ENCODE peak calls at places on chromosomes 6 and 20, in nine cellular contexts. W is foreskin fibroblast, K is upper lobe of right lung, Q is GM23338, C is GM06990, G is K562, Z is omental fat pad, E is lower lobe of right lung, H is OCI-LY7. N is an unnamed sample.

GRCh38 chr6:42294759-42295158 is 77.1 kb upstream of the MRPS10 start:
- DNase-seq in Z (no peak), C (no peak), G (no peak), E (no peak), K (no peak), W (peak), H (no peak), Q (no peak), N (no peak)

GRCh38 chr20:56414842-56415765 is 3.0 kb downstream of the CASS4 start:
- DNase-seq in Q (no peak), H (no peak), E (no peak), Z (no peak), C (no peak), G (peak), W (peak), K (no peak), N (no peak)

GRCh38 chr6:152698692-152699091 is 995 bp downstream of the MYCT1 start:
- DNase-seq in W (no peak), K (no peak), Z (no peak), H (no peak), C (no peak), Q (no peak), G (no peak), E (no peak), N (no peak)

GRCh38 chr20:24063100-24063499 is 74.5 kb upstream of the GGTLC1 start:
- DNase-seq in Z (no peak), G (no peak), C (no peak), Q (no peak), W (no peak), K (no peak), H (no peak), E (no peak), N (no peak)

GRCh38 chr6:135012764-135013163 is 41.9 kb downstream of the HBS1L start:
- DNase-seq in K (no peak), W (peak), Z (no peak), Q (no peak), G (no peak), E (no peak), H (no peak), C (no peak), N (no peak)

GRCh38 chr20:43379239-43379917 is 78.3 kb upstream of the SRSF6 start:
- DNase-seq in C (no peak), K (no peak), Z (no peak), E (no peak), H (no peak), G (no peak), W (peak), Q (no peak), N (no peak)

GRCh38 chr6:72382602-72383529 is 239.0 kb upstream of the KCNQ5 start:
- DNase-seq in W (no peak), C (peak), G (no peak), Z (no peak), Q (no peak), E (no peak), K (no peak), H (peak), N (peak)

GRCh38 chr6:109002100-109002697 is 92.4 kb downstream of the SESN1 start:
- DNase-seq in Q (no peak), H (no peak), K (no peak), Z (no peak), W (peak), E (no peak), C (no peak), G (no peak), N (no peak)

GRCh38 chr6:109783245-109783990 is 92.3 kb downstream of the FIG4 start:
- DNase-seq in E (no peak), G (peak), W (peak), Z (no peak), K (no peak), Q (peak), C (no peak), H (no peak), N (no peak)

GRCh38 chr20:62549499-62550086 is 73.8 kb upstream of the GATA5 start:
- DNase-seq in C (no peak), W (no peak), Z (no peak), E (no peak), G (no peak), K (no peak), Q (peak), H (peak), N (no peak)

GRCh38 chr6:135922746-135923145 is 71.2 kb downstream of the PDE7B start:
- DNase-seq in W (peak), H (no peak), G (no peak), K (no peak), Z (no peak), E (no peak), Q (no peak), C (no peak), N (no peak)

GRCh38 chr6:149363154-149363553 is 36.9 kb upstream of the SUMO4 start:
- DNase-seq in W (no peak), H (no peak), C (no peak), G (no peak), K (no peak), E (no peak), Q (peak), Z (no peak), N (no peak)

GRCh38 chr20:62133051-62133845 is 9.9 kb downstream of the PSMA7 start:
- DNase-seq in Q (no peak), E (peak), K (peak), C (no peak), Z (no peak), G (no peak), H (no peak), W (no peak), N (no peak)

GRCh38 chr6:70225052-70225451 is 77.8 kb downstream of the COL9A1 start:
- DNase-seq in E (no peak), W (no peak), Q (no peak), H (no peak), C (no peak), K (no peak), Z (no peak), G (no peak), N (no peak)

GRCh38 chr6:120378582-120379220 is 955.6 kb downstream of the TBC1D32 start:
- DNase-seq in Q (peak), H (peak), E (no peak), K (no peak), C (no peak), Z (no peak), W (peak), G (peak), N (peak)

GRCh38 chr6:37168809-37169457 is 1.0 kb upstream of the PIM1 start:
- DNase-seq in C (no peak), K (no peak), Q (peak), W (peak), H (peak), Z (peak), G (peak), E (no peak), N (peak)

GRCh38 chr6:138956244-138956924 is 31.7 kb downstream of the REPS1 start:
- DNase-seq in E (no peak), Q (no peak), G (no peak), H (no peak), Z (no peak), K (no peak), C (no peak), W (no peak), N (no peak)

GRCh38 chr6:142566628-142567396 is 265.0 kb downstream of the ADGRG6 start:
- DNase-seq in E (no peak), Q (peak), C (peak), W (peak), H (peak), G (peak), K (no peak), Z (peak), N (peak)

GRCh38 chr6:20704325-20704724 is 170.1 kb downstream of the CDKAL1 start:
- DNase-seq in H (no peak), Q (no peak), C (no peak), G (no peak), W (no peak), K (no peak), E (no peak), Z (no peak), N (no peak)

GRCh38 chr20:38195041-38195504 is 30.0 kb upstream of the TGM2 start:
- DNase-seq in H (no peak), K (no peak), W (no peak), E (no peak), G (no peak), C (no peak), Q (no peak), Z (no peak), N (no peak)

GRCh38 chr20:13851279-13851678 is 66.5 kb downstream of the NDUFAF5 start:
- DNase-seq in G (no peak), H (no peak), K (no peak), C (no peak), E (no peak), Z (no peak), W (no peak), Q (no peak), N (no peak)

GRCh38 chr6:79646006-79646405 is 14.9 kb downstream of the SH3BGRL2 start:
- DNase-seq in H (peak), E (no peak), G (no peak), C (no peak), W (no peak), K (no peak), Q (peak), Z (no peak), N (no peak)

GRCh38 chr20:43749734-43750294 is 23.0 kb upstream of the GTSF1L start:
- DNase-seq in K (peak), C (peak), G (peak), H (peak), Z (peak), E (peak), W (peak), Q (peak), N (peak)

GRCh38 chr20:55583036-55583435 is 422.3 kb downstream of the CBLN4 start:
- DNase-seq in Q (no peak), H (no peak), C (no peak), W (no peak), G (no peak), K (no peak), E (no peak), Z (no peak), N (no peak)

GRCh38 chr6:151630387-151630786 is 136.6 kb downstream of the CCDC170 start:
- DNase-seq in H (no peak), K (no peak), E (no peak), W (no peak), G (no peak), C (no peak), Z (no peak), Q (no peak), N (no peak)

GRCh38 chr20:37853823-37854375 is 49.0 kb upstream of the VSTM2L start:
- DNase-seq in K (no peak), Z (no peak), C (peak), W (no peak), Q (no peak), H (no peak), G (no peak), E (no peak), N (peak)

GRCh38 chr6:4320860-4321259 is 185.5 kb upstream of the ECI2 start:
- DNase-seq in H (no peak), W (peak), C (no peak), Q (no peak), K (no peak), G (no peak), Z (no peak), E (no peak), N (no peak)

GRCh38 chr6:159505140-159505922 is 187.7 kb downstream of the SOD2 start:
- DNase-seq in G (no peak), Q (no peak), W (no peak), K (peak), H (no peak), E (no peak), Z (no peak), C (no peak), N (no peak)

GRCh38 chr6:158131926-158132325 is 36.1 kb downstream of the SERAC1 start:
- DNase-seq in Q (peak), Z (no peak), E (no peak), G (peak), H (peak), C (no peak), W (peak), K (no peak), N (peak)

GRCh38 chr6:30556714-30556963 is 350 bp upstream of the GNL1 start:
- DNase-seq in C (no peak), E (peak), W (no peak), Q (peak), K (no peak), H (peak), G (no peak), Z (peak), N (peak)

GRCh38 chr6:154951400-154952200 is 43.5 kb upstream of the TIAM2 start:
- DNase-seq in K (no peak), Z (no peak), Q (no peak), C (peak), H (peak), G (no peak), W (no peak), E (no peak), N (peak)

GRCh38 chr6:162680367-162680766 is 47.2 kb downstream of the PRKN start:
- DNase-seq in H (no peak), E (no peak), Z (no peak), G (no peak), C (no peak), Q (no peak), K (no peak), W (no peak), N (no peak)

GRCh38 chr6:116580198-116580597 is 8.9 kb downstream of the RWDD1 start:
- DNase-seq in Z (no peak), E (no peak), G (no peak), W (no peak), Q (no peak), C (no peak), K (no peak), H (no peak), N (no peak)

GRCh38 chr6:169921853-169922779 is 170.7 kb downstream of the ERMARD start:
- DNase-seq in W (no peak), H (no peak), E (no peak), C (no peak), Z (no peak), K (no peak), G (no peak), Q (no peak), N (no peak)

GRCh38 chr6:960356-960755 is 267.4 kb upstream of the EXOC2 start:
- DNase-seq in W (peak), E (no peak), C (no peak), H (no peak), Z (no peak), K (no peak), G (no peak), Q (peak), N (no peak)

DNA sequence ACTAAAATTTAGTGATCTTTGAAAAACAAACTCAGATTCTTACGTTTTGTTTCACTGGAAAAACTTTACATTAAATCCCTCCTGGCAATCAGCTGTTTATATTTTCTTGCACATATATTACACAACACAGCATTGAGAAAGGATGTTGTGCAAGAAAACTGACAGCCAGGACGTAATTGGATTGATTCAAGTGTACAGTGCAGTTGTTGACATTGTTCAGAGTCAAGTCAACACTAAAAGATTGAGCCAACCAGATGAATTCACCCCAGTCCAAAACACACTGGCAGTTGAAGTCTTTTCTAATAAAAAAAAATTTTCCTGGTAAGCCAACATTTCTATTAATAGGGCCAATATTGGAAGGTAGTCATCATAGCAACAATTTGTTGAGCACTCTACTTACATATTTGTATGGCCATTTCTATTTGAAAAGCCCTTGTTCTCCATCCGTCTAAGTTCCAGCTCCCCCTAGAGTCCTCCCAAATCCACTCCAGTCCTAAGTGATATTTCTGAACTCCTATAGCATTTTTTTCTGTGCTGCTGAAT is 20.9 kb upstream of the VNN1 start:
- DNase-seq in H (no peak), E (no peak), K (no peak), G (no peak), C (no peak), Z (no peak), Q (peak), W (peak), N (no peak)
- TF ChIP-seq CTCF in H (peak), E (peak), K (peak), G (peak), C (peak), Z (no peak), Q (peak), W (peak), N (no peak)

GRCh38 chr6:132122176-132122575 is 171.0 kb upstream of the CCN2 start:
- DNase-seq in E (no peak), G (no peak), Z (no peak), H (no peak), C (no peak), K (no peak), W (no peak), Q (no peak), N (no peak)

GRCh38 chr6:132128424-132128823 is 177.3 kb upstream of the CCN2 start:
- DNase-seq in E (no peak), K (no peak), C (no peak), Z (no peak), G (no peak), Q (no peak), W (no peak), H (no peak), N (no peak)

GRCh38 chr6:132122871-132123270 is 171.7 kb upstream of the CCN2 start:
- DNase-seq in W (no peak), C (no peak), Z (no peak), K (no peak), Q (no peak), H (no peak), E (no peak), G (no peak), N (no peak)

GRCh38 chr6:132130530-132131298 is 179.5 kb upstream of the CCN2 start:
- DNase-seq in H (no peak), C (no peak), E (no peak), K (no peak), G (no peak), Z (no peak), Q (no peak), W (peak), N (no peak)

GRCh38 chr6:132126150-132126549 is 175.0 kb upstream of the CCN2 start:
- DNase-seq in K (no peak), Q (peak), C (no peak), G (no peak), H (no peak), Z (no peak), W (no peak), E (no peak), N (no peak)
- TF ChIP-seq CTCF in K (no peak), Q (peak), C (no peak), G (no peak), H (peak), Z (no peak), W (no peak), E (no peak), N (no peak)

GRCh38 chr6:28522594-28523557 is 2.8 kb upstream of the GPX5 start:
- DNase-seq in Z (no peak), W (no peak), G (peak), Q (peak), K (no peak), H (no peak), E (no peak), C (no peak), N (no peak)
- TF ChIP-seq CTCF in Z (no peak), W (no peak), G (no peak), Q (no peak), K (no peak), H (no peak), E (no peak), C (no peak), N (no peak)

GRCh38 chr6:113356139-113356538 is 501.0 kb upstream of the MARCKS start:
- DNase-seq in G (no peak), E (no peak), Z (no peak), Q (no peak), K (no peak), H (no peak), C (no peak), W (no peak), N (no peak)
- TF ChIP-seq CTCF in G (no peak), E (no peak), Z (no peak), Q (no peak), K (no peak), H (no peak), C (no peak), W (no peak), N (no peak)

GRCh38 chr6:26502169-26502568 is 2.1 kb downstream of the BTN1A1 start:
- DNase-seq in E (no peak), G (no peak), C (peak), Z (no peak), Q (no peak), K (no peak), W (no peak), H (peak), N (no peak)

GRCh38 chr6:26501482-26501986 is 1.4 kb downstream of the BTN1A1 start:
- DNase-seq in K (peak), Q (peak), W (peak), E (peak), H (no peak), Z (no peak), C (peak), G (no peak), N (peak)

GRCh38 chr6:26494117-26494516 is 6.0 kb upstream of the BTN1A1 start:
- DNase-seq in E (no peak), H (no peak), Z (no peak), C (no peak), G (no peak), W (no peak), K (no peak), Q (no peak), N (no peak)

GRCh38 chr6:26497610-26498009 is 2.5 kb upstream of the BTN1A1 start:
- DNase-seq in H (no peak), Q (no peak), C (no peak), E (no peak), K (no peak), Z (no peak), W (no peak), G (no peak), N (no peak)

DNA sequence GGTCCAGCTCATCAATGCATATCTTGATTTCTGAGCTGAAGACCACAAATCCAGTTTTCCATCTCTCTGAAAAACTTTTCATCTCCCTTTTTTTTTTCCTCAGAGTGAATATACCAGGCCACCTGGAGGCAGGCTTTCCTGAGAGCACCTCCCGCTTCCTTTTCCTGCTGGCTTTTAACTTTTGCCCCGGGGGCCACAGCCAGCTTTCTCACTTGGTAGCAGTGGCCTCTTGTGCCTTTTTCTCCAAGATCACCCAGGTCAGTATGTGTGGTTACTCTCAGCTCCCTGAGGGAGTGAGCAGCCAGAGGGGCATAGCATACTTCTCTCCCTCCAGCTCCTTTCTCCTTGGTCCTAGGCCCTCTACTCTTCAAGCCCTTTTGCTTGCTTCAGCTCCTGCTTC is at the start of gene BTN1A1:
- DNase-seq in H (no peak), K (no peak), Q (peak), Z (no peak), G (no peak), E (no peak), C (no peak), W (no peak), N (no peak)
- TF ChIP-seq CTCF in H (peak), K (no peak), Q (no peak), Z (no peak), G (no peak), E (no peak), C (no peak), W (no peak), N (no peak)

DNA sequence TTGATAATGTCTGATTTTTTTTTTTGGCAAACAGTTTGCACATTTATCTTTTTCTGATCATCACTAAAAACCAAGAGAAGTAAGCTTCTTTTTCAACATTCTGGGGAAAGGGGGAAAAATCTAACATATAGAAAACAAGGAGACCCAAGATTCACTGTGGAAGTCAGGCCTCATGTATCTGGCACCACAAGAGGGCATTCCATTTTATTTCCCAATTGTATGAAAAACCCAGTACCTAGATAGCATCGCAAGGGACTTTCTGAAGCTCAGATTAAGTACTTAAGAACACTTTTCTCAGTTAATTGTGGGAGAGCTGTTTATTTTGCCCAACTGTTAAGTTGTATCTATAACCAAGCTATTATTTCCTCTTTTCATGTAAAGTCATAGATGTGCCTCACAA is 152.9 kb downstream of the KLHL32 start:
- DNase-seq in Q (peak), W (no peak), G (no peak), C (no peak), E (no peak), Z (no peak), H (no peak), K (no peak), N (no peak)
- TF ChIP-seq CTCF in Q (peak), W (no peak), G (no peak), C (no peak), E (no peak), Z (no peak), H (no peak), K (no peak), N (no peak)